ENCODE peak calls at places on chromosomes 12 and 14, in five cellular contexts. G is ascending aorta; E is endothelial cell of umbilical vein; Q is CD8-positive, alpha-beta memory T cell; M is effector memory CD4-positive, alpha-beta T cell. K is an unnamed sample.

GRCh38 chr12:116018282-116018681 is 259.2 kb downstream of the MED13L start:
- DNase-seq in G (no peak), E (no peak), Q (no peak), M (no peak), K (no peak)

GRCh38 chr12:2669560-2669959 is 125.2 kb upstream of the FKBP4 start:
- DNase-seq in G (no peak), E (no peak), Q (no peak), M (no peak), K (no peak)

GRCh38 chr12:130526813-130527212 is 189.1 kb downstream of the PIWIL1 start:
- DNase-seq in G (no peak), E (no peak), Q (no peak), M (no peak), K (no peak)

GRCh38 chr14:78164226-78164853 is 5.8 kb upstream of the NRXN3 start:
- DNase-seq in G (no peak), E (no peak), Q (no peak), M (no peak), K (no peak)

GRCh38 chr14:99266181-99267178 is 5.5 kb downstream of the BCL11B start:
- DNase-seq in G (no peak), E (peak; percentile 64), Q (peak; percentile 85), M (peak; percentile 80), K (peak; percentile 86)

GRCh38 chr14:73717998-73718741 is 4.0 kb upstream of the PNMA1 start:
- DNase-seq in G (no peak), E (no peak), Q (no peak), M (no peak), K (no peak)

GRCh38 chr12:120406080-120406479 is 31.8 kb upstream of the COX6A1 start:
- DNase-seq in G (no peak), E (peak; percentile 5), Q (no peak), M (no peak), K (no peak)

GRCh38 chr12:108850854-108851573 is 6.4 kb downstream of the SSH1 start:
- DNase-seq in G (no peak), E (peak; percentile 95), Q (no peak), M (no peak), K (no peak)

GRCh38 chr14:88559852-88560251 is 3.0 kb upstream of the ZC3H14 start:
- DNase-seq in G (no peak), E (no peak), Q (no peak), M (no peak), K (no peak)

GRCh38 chr14:88563845-88564244 is 1.0 kb downstream of the ZC3H14 start:
- DNase-seq in G (no peak), E (no peak), Q (no peak), M (no peak), K (no peak)

GRCh38 chr14:88565427-88565826 is 2.6 kb downstream of the ZC3H14 start:
- DNase-seq in G (no peak), E (no peak), Q (no peak), M (no peak), K (no peak)

GRCh38 chr14:88562532-88562830 is 356 bp upstream of the ZC3H14 start:
- DNase-seq in G (no peak), E (no peak), Q (no peak), M (no peak), K (no peak)

DNA sequence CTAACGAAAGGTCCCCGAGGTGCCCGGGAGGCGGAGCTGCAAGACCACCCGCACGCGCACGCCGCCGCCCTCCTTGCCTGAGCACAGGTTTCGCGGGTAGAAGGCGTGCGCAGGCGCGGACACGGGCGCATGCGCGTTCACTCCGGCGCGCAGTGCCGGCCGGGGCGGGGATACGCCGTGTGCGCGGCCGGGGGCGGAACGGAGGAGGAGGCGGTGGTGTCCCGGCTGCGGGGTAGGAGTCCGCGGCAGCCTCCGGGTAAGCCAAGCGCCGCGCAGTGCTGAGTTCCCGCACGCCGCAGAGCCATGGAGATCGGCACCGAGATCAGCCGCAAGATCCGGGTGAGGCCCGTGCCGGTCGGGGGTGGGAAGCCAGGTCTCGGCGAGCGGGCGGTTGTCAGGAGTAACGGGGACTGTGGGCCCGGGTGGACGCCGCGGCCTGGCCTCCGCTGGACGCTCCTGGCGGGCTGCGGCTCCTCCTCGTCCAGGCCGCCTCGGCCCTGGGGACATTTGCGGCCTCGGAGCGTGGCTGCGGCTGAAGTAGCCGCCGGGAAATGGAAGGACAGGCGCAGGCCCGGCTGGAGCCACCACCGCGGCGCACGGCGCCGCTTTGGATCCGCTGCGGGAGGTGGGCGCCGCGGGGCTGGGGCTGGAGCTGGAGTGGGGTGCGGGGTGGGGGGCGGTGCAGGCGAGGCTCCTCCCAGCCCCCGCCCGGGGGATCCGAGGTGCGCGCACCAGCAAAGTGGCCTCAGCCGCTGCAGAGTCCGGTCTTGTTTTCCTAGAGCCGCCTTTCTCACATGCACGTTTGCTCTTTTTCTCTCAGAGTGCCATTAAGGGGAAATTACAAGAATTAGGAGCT is at the start of gene ZC3H14:
- DNase-seq in G (peak; percentile 15), E (peak; percentile 93), Q (peak; percentile 78), M (peak; percentile 76), K (peak; percentile 90)
- H3K4me1 ChIP-seq in G (peaks cover 4% of the 10 kb centered on the region), E (peaks cover 14% of the 10 kb centered on the region), Q (peaks cover 19% of the 10 kb centered on the region), M (peaks cover 13% of the 10 kb centered on the region), K (peaks cover 11% of the 10 kb centered on the region)

GRCh38 chr14:94615823-94616570 is 3.8 kb downstream of the SERPINA3 start:
- DNase-seq in G (no peak), E (no peak), Q (no peak), M (no peak), K (no peak)
- H3K4me3 ChIP-seq in G (no peak overlapping the region), E (no peak overlapping the region), Q (no peak overlapping the region), M (no peak overlapping the region), K (no peak overlapping the region)

GRCh38 chr14:104128981-104129380 is 9.4 kb upstream of the KIF26A start:
- DNase-seq in G (no peak), E (no peak), Q (no peak), M (no peak), K (no peak)
- H3K4me1 ChIP-seq in G (no peaks in the 10 kb centered on the region), E (no peaks in the 10 kb centered on the region), Q (no peaks in the 10 kb centered on the region), M (no peaks in the 10 kb centered on the region), K (no peaks in the 10 kb centered on the region)

DNA sequence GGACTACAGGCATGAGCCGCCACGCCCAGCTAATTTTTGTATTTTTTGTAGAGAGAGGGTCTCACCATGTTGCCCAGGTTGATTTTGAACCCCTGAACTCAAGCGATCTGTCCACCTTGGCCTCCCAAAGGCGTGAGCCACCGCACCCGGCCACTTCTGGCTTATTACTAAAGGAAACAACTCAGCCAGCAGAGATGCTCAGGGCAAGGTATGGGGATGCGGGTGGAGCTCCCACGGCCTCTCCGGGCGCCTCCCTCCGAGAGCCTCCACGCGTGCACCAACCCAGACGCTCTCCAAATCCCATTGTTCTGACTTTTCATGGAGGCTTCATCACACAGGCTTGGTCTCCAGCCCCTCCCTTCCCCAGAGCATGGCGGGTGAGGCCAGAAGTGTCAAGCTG is 6.1 kb upstream of the GPR132 start:
- DNase-seq in G (no peak), E (no peak), Q (no peak), M (no peak), K (no peak)
- H3K4me3 ChIP-seq in G (no peak overlapping the region), E (no peak overlapping the region), Q (no peak overlapping the region), M (no peak overlapping the region), K (no peak overlapping the region)

K was measured in HAP-1.